ENCODE peak calls at places on chromosomes 2 and 18, in four cellular contexts. E is CD8-positive, alpha-beta memory T cell; P is right lobe of liver; Q is GM23338. Z is an unnamed sample. For H3K4me1 and H3K27me3, the result is how much of the 10 kb centered on the place peaks cover.

GRCh38 chr2:7075834-7076233 is 158.6 kb downstream of the RNF144A start:
- DNase-seq in Q (no peak), E (no peak), P (no peak), Z (no peak)

GRCh38 chr2:106953236-106953635 is 67.3 kb upstream of the ST6GAL2 start:
- DNase-seq in Q (no peak), P (no peak), E (no peak), Z (no peak)

GRCh38 chr2:78115291-78115690 is 593.1 kb upstream of the LRRTM4 start:
- DNase-seq in P (no peak), E (no peak), Q (no peak), Z (no peak)

GRCh38 chr2:223101340-223102039 is 49.5 kb downstream of the KCNE4 start:
- DNase-seq in P (no peak), E (no peak), Q (peak), Z (no peak)

GRCh38 chr2:120566331-120567035 is 169.2 kb upstream of the GLI2 start:
- DNase-seq in E (no peak), Q (no peak), P (peak), Z (no peak)

GRCh38 chr2:218081063-218081462 is 12.0 kb downstream of the RUFY4 start:
- DNase-seq in P (no peak), E (no peak), Q (no peak), Z (no peak)

GRCh38 chr2:38428940-38429339 is 51.9 kb upstream of the ATL2 start:
- DNase-seq in Q (no peak), P (no peak), E (no peak), Z (no peak)

GRCh38 chr2:27263287-27264252 is 723 bp upstream of the SLC30A3 start:
- DNase-seq in E (no peak), Q (peak), P (no peak), Z (no peak)

GRCh38 chr2:129481306-129482219 is 497.9 kb upstream of the RAB6C start:
- DNase-seq in Q (no peak), E (no peak), P (no peak), Z (no peak)

GRCh38 chr2:240561325-240561971 is 1.3 kb downstream of the DUSP28 start:
- DNase-seq in Q (no peak), P (no peak), E (no peak), Z (peak)

GRCh38 chr2:121903037-121903689 is 147.7 kb downstream of the TSN start:
- DNase-seq in E (no peak), P (no peak), Q (no peak), Z (peak)

GRCh38 chr2:240480834-240481623 is 45.6 kb downstream of the GPC1 start:
- DNase-seq in P (peak), E (no peak), Q (no peak), Z (no peak)

GRCh38 chr18:79797518-79798345 is at the start of gene KCNG2:
- DNase-seq in Q (peak), E (no peak), P (peak), Z (no peak)

GRCh38 chr2:68282814-68283812 is 30.8 kb upstream of the PPP3R1 start:
- DNase-seq in P (no peak), E (no peak), Q (peak), Z (no peak)

GRCh38 chr2:81304154-81304830 is 999.7 kb upstream of the LRRTM1 start:
- DNase-seq in Q (peak), P (no peak), E (no peak), Z (no peak)

GRCh38 chr18:75070625-75071483 is 138.1 kb downstream of the PTGR3 start:
- DNase-seq in Q (no peak), P (no peak), E (peak), Z (peak)

GRCh38 chr2:240374085-240374907 is 61.2 kb upstream of the GPC1 start:
- DNase-seq in Q (no peak), P (no peak), E (no peak), Z (peak)

GRCh38 chr2:8803658-8804379 is 33.6 kb downstream of the KIDINS220 start:
- DNase-seq in P (no peak), Q (no peak), E (no peak), Z (peak)

GRCh38 chr2:127530245-127531132 is 4.2 kb upstream of the IWS1 start:
- DNase-seq in E (no peak), Q (peak), P (no peak), Z (no peak)

GRCh38 chr18:44343570-44343969 is 337.1 kb upstream of the SETBP1 start:
- DNase-seq in Q (no peak), P (no peak), E (no peak), Z (no peak)
- H3K4me3 ChIP-seq in Q (no peak), P (no peak), E (no peak), Z (no peak)

DNA sequence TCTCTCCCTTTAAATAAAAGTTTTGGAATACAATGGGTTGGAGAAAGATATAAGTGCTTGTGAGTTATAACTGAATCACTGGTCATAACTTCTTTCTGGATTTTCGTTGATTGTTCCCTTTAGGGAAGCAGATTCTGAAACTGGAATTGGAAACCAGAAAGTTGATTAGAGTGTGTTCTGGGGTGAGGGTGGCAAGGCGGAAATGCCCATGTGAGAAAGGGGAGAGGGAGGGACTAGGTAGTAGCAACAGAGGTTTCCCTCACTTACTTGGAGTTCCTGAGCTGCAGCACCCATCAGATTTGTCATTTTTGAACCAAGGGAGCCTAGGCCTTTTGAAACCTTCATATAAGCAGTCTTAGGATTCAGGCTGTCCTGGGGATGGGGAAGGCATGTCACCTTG is 453.4 kb downstream of the KCNJ3 start:
- DNase-seq in Q (no peak), P (no peak), E (no peak), Z (no peak)
- H3K4me1 ChIP-seq in Q (under half), P (under half), E (under half), Z (under half)

DNA sequence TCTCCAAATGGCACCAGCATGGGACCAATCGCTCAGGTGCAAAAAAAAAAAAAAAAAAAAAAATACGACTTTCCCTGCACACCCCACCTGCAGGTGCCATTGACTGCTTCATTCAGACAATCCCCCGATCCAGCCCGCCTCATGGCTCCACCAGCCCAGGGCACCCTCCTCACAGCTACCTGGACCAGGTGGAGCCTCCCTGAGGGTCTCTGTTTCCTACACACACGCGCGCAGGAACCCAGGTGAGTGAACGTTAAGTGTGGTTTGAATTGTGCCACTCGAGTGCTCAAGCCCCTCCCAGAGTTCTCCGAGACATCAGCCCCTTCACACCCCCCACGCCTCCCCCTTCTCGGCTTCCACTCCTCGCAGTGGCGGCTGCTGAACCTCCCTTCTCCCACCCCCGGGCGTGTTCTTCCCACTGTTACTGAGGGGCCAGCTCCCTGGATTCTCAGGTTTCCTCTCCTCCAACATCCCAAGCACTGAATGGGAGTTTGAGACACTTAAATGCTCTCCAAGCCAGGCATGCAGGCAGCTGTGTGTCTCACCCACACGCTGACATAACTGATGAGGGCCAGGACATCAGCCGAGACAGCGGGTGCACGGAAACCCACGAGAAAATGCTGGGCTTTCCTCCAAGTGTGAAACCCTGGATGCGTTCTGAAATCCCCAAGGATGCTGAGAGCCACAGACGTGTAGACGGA is 88.8 kb upstream of the SNTG2 start:
- DNase-seq in E (no peak), P (no peak), Q (no peak), Z (no peak)
- H3K27me3 ChIP-seq in E (under half), P (under half), Q (under half), Z (under half)

DNA sequence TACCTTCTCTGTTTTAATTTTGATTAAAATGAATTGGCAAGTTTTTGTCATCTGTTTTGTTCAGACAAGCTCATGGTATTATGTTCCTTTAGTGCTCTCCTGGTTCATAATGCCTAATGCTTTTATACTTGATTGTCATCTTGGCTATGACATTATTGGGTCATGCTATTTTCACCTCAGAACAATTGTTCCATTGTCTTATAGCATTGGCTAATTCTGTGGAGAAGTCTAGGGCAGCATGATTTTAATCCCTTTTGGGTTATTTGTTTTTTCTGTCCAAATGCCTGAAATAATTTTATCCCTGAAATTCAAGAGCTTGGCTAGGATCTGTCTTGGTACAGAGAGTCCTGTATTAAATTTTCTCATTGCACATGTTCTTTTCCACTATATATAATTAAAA is 83.8 kb upstream of the CCDC85A start:
- DNase-seq in Q (no peak), E (no peak), P (no peak), Z (no peak)
- H3K4me3 ChIP-seq in Q (no peak), E (no peak), P (no peak), Z (no peak)

DNA sequence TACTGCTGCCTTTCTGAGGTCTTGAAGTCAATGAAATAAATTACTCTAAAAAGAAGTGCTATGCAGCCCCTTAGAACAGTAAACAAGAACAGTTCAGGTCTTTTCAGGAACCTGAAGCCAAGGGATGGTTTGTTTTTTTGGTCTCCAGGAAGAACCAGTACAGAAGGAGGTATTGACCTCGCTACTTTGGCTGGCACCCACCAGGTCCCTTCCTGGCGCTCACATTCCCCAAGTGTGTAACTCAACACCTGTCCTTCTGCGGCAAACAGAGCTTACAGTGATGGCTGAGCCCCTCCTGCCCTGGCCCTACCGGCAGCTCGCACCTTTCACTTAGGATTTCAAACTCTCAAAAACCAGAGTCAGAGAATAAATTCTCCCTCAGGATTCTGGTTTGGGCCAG is 51.9 kb downstream of the SETBP1 start:
- DNase-seq in E (no peak), Q (peak), P (no peak), Z (no peak)
- H3K4me1 ChIP-seq in E (under half), Q (under half), P (under half), Z (half or more)

DNA sequence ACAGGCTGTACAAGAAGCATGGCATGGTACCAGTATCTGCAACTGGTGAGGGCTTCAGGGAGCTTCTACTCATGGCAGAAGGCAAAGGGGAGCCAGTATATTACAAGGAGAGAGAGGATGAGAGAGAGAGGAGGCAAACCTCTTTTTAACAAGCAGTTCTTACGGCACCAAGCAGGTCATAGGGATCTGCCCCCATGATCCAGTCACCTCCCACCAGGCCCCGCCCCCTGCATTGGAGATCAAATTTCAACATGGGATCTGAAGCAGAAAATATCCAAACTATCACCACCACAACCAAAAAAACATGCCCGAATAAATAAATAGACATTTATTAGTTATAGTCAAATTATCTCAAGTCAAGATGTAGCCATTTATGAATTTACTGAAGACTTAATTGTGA is 14.5 kb upstream of the SLC35F5 start:
- DNase-seq in Q (peak), E (no peak), P (no peak), Z (no peak)
- H3K27me3 ChIP-seq in Q (under half), E (under half), P (under half), Z (under half)

Z was measured in transverse colon.